ENCODE peak calls at places on chromosome 2, in eight cellular contexts. H is ovary, X is psoas muscle, K is spleen, T is endothelial cell, D is astrocyte of the spinal cord, L is K562, G is colonic mucosa. Y is an unnamed sample.

GRCh38 chr2:128469203-128469602 is 150.5 kb upstream of the HS6ST1 start:
- DNase-seq in L (peak; percentile 44), G (peak; percentile 14), D (no peak), H (no peak), X (no peak), K (no peak), T (no peak), Y (no peak)

GRCh38 chr2:20415511-20415918 is 31.4 kb upstream of the RHOB start:
- DNase-seq in H (no peak), T (no peak), G (peak; percentile 40), K (no peak), X (no peak), L (no peak), D (no peak), Y (no peak)

GRCh38 chr2:188078544-188078943 is 213.1 kb upstream of the GULP1 start:
- DNase-seq in K (no peak), L (no peak), D (no peak), H (no peak), X (no peak), G (no peak), T (no peak), Y (no peak)

GRCh38 chr2:202036601-202037037 is 3.0 kb downstream of the FZD7 start:
- DNase-seq in T (peak; percentile 36), K (no peak), D (peak; percentile 77), L (no peak), X (no peak), H (peak; percentile 33), G (no peak), Y (no peak)

GRCh38 chr2:61855178-61855523 is 1.3 kb upstream of the FAM161A start:
- DNase-seq in H (peak; percentile 12), L (no peak), G (peak; percentile 49), T (peak; percentile 39), D (peak; percentile 43), K (no peak), X (no peak), Y (no peak)

GRCh38 chr2:164696634-164697033 is 75.4 kb upstream of the GRB14 start:
- DNase-seq in X (no peak), T (no peak), G (no peak), H (no peak), L (no peak), D (no peak), K (no peak), Y (no peak)

GRCh38 chr2:176504431-176504830 is 235.2 kb downstream of the MTX2 start:
- DNase-seq in T (no peak), X (no peak), K (no peak), D (no peak), L (no peak), H (no peak), G (no peak), Y (no peak)

GRCh38 chr2:173822889-173823485 is 142.2 kb downstream of the SP3 start:
- DNase-seq in K (no peak), X (no peak), T (no peak), G (no peak), H (no peak), D (no peak), L (no peak), Y (no peak)

GRCh38 chr2:53913721-53914120 is 54.0 kb upstream of the GPR75 start:
- DNase-seq in X (no peak), K (no peak), D (peak; percentile 47), L (no peak), T (peak; percentile 11), G (no peak), H (no peak), Y (no peak)

GRCh38 chr2:235330775-235331438 is 162.9 kb upstream of the AGAP1 start:
- DNase-seq in D (peak; percentile 96), K (no peak), L (no peak), X (no peak), H (no peak), G (no peak), T (no peak), Y (no peak)

GRCh38 chr2:215397632-215398341 is 38.1 kb downstream of the FN1 start:
- DNase-seq in L (no peak), H (no peak), K (no peak), X (no peak), T (no peak), D (no peak), G (no peak), Y (no peak)

GRCh38 chr2:28391564-28392296 is 928 bp upstream of the FOSL2 start:
- DNase-seq in L (peak; percentile 41), X (peak; percentile 95), T (peak; percentile 57), K (peak; percentile 94), D (peak; percentile 93), G (peak; percentile 99), H (peak; percentile 91), Y (no peak)
- TF ChIP-seq CTCF in L (no peak), X (peak; percentile 29), T (no peak), K (peak; percentile 17), D (peak; percentile 5), G (no peak), H (no peak), Y (peak; percentile 25)

DNA sequence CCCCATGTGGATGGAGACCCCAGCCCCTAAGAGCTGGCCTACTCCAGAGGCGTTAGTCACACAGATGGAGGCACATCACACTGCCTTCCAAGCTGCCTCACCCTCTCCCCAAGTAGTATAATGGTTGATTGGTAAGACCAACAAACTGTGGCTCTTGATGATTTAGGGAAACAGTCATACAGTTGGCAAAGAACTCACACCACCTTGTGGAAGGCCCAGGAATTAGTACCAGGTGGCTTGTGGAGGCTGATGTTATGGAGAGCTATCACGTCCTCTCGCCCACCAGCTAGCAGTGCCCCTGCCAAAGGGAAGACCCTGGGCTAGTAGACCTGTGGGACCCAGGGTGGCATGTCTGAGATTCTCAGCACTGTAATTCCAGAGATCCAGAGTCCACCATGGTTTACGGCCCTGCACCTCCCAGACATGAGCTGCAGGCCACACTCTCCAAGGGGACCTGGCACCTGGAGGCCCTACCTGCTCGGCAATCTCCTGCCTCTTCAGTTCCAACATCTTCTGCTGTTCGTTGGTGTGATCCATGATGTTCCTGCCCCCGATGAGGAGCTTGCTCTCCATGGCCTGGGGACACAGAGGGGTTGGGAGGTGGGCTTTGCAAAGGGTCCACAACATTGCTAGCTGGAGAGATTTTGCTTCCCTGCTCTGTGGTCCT is 26.3 kb downstream of the KIF3C start:
- DNase-seq in G (no peak), D (no peak), H (no peak), K (no peak), L (no peak), X (no peak), T (no peak), Y (no peak)
- TF ChIP-seq CTCF in G (no peak), D (no peak), H (no peak), K (no peak), L (peak; percentile 46), X (no peak), T (no peak), Y (peak; percentile 31)

GRCh38 chr2:85907671-85908157 is 18.9 kb upstream of the ST3GAL5 start:
- DNase-seq in X (no peak), H (no peak), K (no peak), G (no peak), D (no peak), L (no peak), T (no peak), Y (no peak)
- TF ChIP-seq CTCF in X (no peak), H (no peak), K (no peak), G (no peak), D (no peak), L (no peak), T (no peak), Y (no peak)

GRCh38 chr2:37340637-37341036 is 3.8 kb upstream of the QPCT start:
- DNase-seq in K (no peak), H (no peak), L (no peak), T (no peak), G (no peak), X (no peak), D (no peak), Y (no peak)

GRCh38 chr2:37348155-37348554 is 3.7 kb downstream of the QPCT start:
- DNase-seq in X (no peak), H (no peak), T (no peak), L (no peak), G (no peak), K (no peak), D (no peak), Y (no peak)

GRCh38 chr2:37344453-37345361 is at the start of gene QPCT:
- DNase-seq in D (peak; percentile 43), G (peak; percentile 55), T (peak; percentile 63), X (peak; percentile 56), K (peak; percentile 91), L (peak; percentile 17), H (peak; percentile 31), Y (peak; percentile 89)

GRCh38 chr2:37342636-37343211 is 1.7 kb upstream of the QPCT start:
- DNase-seq in T (peak; percentile 10), K (no peak), L (no peak), G (no peak), H (no peak), D (no peak), X (no peak), Y (no peak)

DNA sequence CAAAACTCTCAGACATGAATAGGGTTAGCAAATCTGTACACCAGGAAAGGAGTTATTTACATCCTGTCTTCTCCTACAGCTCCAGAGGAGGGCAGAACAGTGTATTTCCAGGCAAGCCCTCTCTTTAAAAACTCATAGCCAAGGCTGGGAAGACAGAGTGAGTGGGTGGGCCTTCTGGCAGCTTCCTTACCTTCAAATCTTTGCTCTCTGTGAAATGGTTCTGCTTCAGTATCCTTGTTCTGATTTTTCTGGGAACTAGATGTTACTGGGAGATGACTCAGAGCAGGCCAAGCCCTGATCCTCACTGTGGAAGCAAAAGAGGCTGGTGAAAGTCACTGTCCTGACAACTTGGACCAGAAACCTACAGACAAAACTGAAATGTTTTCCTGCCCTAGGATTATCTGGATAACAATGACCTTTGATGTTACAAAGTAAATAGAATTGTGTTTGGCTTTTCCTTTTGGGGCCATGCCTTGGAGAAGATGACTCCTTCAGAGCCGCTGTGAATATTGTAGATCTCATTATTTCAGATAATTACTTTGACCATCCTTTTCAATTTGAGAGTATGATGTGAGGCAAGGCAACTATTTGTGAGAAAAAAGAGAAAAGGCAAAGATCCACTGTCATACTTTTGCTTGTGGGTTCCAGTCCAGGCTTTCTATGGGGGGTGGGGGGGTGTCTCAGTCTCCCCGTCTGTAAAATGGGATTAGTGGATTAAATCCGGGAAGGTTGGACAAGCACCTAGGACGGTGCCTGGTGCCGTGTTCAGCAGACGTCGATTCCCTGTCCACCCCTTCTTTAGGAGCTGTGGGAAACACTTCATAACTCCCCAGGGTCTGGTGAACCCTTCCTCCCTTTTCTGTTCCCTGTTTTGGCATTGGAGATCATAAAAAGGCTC is 644 bp upstream of the QPCT start:
- DNase-seq in K (no peak), D (peak; percentile 67), X (no peak), H (peak; percentile 22), G (no peak), T (peak; percentile 22), L (no peak), Y (no peak)
- TF ChIP-seq CTCF in K (peak; percentile 17), D (peak; percentile 48), X (peak; percentile 32), H (no peak), G (no peak), T (no peak), L (no peak), Y (peak; percentile 61)

GRCh38 chr2:120735750-120736170 is at the start of gene GLI2:
- DNase-seq in X (peak; percentile 74), K (peak; percentile 81), G (peak; percentile 71), D (peak; percentile 90), L (peak; percentile 63), T (peak; percentile 84), H (peak; percentile 81), Y (no peak)
- TF ChIP-seq CTCF in X (peak; percentile 67), K (peak; percentile 58), G (peak; percentile 53), D (peak; percentile 59), L (peak; percentile 75), T (peak; percentile 60), H (peak; percentile 54), Y (peak; percentile 91)

Y was measured in chondrocyte.